ENCODE peak calls at places on chromosomes 16 and 17, in nine cellular contexts. F is mucosa of descending colon, R is endodermal cell, S is ovary, W is esophagus muscularis mucosa, E is uterus, B is IMR-90, X is stomach, P is hepatocyte. H is an unnamed sample. For H3K36me3 and H3K4me1, the result is how much of the 10 kb centered on the place peaks cover.

GRCh38 chr17:55527520-55528118 is 16.4 kb upstream of the SMIM36 start:
- DNase-seq in X (no peak), R (peak), S (peak), P (peak), B (peak), E (peak), F (no peak), W (no peak), H (no peak)

GRCh38 chr17:14310584-14310983 is 9.7 kb downstream of the HS3ST3B1 start:
- DNase-seq in S (no peak), W (no peak), B (no peak), R (no peak), E (no peak), F (no peak), P (no peak), X (no peak), H (no peak)

GRCh38 chr17:37373530-37374159 is 2.1 kb upstream of the C17orf78 start:
- DNase-seq in S (peak), X (peak), W (no peak), P (peak), F (peak), E (peak), R (peak), B (peak), H (no peak)

GRCh38 chr16:83031524-83031923 is 404.8 kb downstream of the CDH13 start:
- DNase-seq in E (no peak), F (no peak), W (no peak), P (no peak), B (peak), S (no peak), X (no peak), R (peak), H (no peak)

GRCh38 chr16:17647879-17648649 is 177.3 kb upstream of the XYLT1 start:
- DNase-seq in W (no peak), E (no peak), P (no peak), R (no peak), X (no peak), F (no peak), B (no peak), S (no peak), H (no peak)

GRCh38 chr17:71724339-71724738 is 396.5 kb upstream of the SOX9 start:
- DNase-seq in R (no peak), B (no peak), P (no peak), F (no peak), S (no peak), X (no peak), E (no peak), W (no peak), H (no peak)

GRCh38 chr17:65137076-65137935 is at the start of gene RGS9:
- DNase-seq in S (peak), E (peak), B (peak), R (peak), W (peak), X (peak), F (peak), P (peak), H (peak)

GRCh38 chr17:39239640-39240314 is 14.0 kb upstream of the STAC2 start:
- DNase-seq in E (no peak), R (peak), S (no peak), P (peak), F (peak), B (no peak), X (peak), W (no peak), H (peak)

GRCh38 chr17:30299000-30299399 is 7.3 kb upstream of the BLMH start:
- DNase-seq in F (no peak), W (no peak), S (no peak), R (no peak), B (peak), X (no peak), P (no peak), E (no peak), H (no peak)

DNA sequence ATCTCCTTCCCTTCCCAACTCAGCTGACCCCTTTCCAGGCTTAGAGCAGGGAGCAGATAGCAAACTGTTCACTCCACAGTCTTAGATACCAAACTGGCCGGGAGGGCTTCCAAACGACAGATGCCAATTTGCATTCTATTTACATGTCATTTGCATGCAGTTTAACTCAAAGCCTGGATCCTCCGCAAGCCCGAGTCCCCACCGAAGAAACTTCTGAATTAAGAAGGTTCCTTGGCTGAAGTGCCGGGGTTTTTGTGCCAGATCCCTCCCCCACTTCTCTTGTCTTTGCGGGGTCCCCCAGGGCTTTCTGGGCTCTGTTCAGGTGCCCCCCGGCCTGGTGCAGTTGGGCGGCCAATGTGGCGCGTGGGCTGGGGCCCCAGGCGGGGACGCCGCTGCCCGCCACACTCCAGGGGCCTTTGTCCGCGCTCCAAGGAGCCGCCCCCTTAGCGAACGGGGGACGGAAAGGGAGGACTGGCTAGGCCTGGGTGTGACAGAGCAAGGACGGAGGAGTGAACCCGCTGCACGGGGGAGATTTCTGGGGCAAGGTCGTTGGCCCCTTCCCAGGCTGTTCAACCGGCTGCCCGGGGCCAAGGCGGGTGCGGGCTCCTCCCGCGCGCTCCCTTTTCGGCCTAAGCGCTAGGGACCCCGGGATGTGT is 1.2 kb downstream of the GPRC5B start:
- DNase-seq in E (peak), B (peak), X (peak), W (no peak), S (peak), F (peak), R (peak), P (peak), H (peak)
- TF ChIP-seq CTCF in E (no peak), B (no peak), X (no peak), W (no peak), S (no peak), F (no peak), R (no peak), P (no peak), H (no peak)

GRCh38 chr16:793414-793813 is 5.0 kb downstream of the CHTF18 start:
- DNase-seq in F (no peak), X (no peak), R (no peak), W (no peak), B (no peak), S (no peak), E (no peak), P (no peak), H (no peak)
- H3K36me3 ChIP-seq in F (under half), X (under half), R (under half), W (under half), B (under half), S (under half), E (under half), P (under half), H (under half)

DNA sequence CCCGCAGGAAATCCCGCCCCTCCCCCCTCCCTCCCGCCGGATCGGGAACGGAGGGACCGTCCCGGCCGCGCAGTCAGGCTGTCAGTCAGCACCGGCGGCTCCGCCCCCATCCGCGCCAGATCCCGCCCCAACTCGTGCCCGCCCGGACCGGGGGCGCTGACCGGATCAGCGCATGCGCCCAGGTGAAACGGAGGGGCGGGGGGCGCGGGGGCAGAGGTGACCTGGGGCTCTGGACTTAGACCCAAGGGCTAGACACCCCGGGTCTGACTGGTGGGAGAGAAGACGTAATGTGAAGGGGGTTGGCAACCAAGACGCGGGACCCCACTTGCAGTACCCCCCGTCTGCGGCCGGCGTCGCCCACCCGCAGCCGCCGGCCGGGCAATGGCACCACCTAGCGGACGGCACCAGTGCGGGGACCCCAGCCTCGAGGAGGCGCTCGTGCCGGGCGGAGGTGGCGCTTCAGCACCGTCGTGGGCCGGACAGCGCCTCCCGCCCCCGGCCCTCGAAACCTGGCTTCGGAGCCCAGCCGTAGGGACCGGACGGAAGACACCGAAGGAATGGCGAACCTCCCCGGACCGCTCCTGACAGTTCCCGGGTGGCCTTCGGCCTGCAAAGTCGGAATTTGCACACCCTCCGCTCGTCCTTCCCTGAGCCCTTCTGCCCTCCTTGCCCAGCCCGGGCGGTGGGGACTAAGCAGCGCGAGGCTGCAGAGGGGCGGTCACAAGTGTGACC is at the start of gene CASKIN2:
- DNase-seq in P (peak), E (peak), R (peak), S (peak), W (peak), F (peak), X (peak), B (peak), H (peak)
- H3K4me1 ChIP-seq in P (under half), E (under half), R (under half), S (under half), W (under half), F (under half), X (half or more), B (under half), H (under half)

GRCh38 chr16:56851671-56852400 is 13.2 kb upstream of the SLC12A3 start:
- DNase-seq in W (no peak), B (peak), R (peak), S (no peak), E (no peak), P (no peak), X (no peak), F (peak), H (no peak)
- TF ChIP-seq CTCF in W (no peak), B (peak), R (peak), S (no peak), E (no peak), P (peak), X (no peak), F (no peak), H (no peak)

DNA sequence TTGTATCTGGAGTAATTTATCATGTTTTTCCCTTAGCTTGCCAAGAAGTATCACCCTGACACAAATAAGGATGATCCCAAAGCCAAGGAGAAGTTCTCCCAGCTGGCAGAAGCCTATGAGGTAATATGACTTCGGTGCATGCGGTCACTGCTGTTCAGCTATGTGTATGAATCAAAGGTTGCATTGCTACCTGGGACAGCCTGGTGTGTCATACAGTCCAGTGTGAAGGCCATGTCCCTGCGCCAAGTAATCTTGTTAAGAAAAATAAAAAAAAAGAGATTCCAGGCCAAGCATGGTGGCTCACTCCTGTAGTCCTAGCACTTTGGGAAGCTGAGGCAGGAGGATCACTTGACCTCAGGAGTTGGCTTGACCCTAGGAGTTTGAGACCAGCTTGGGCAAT is 11.7 kb downstream of the DNAJA3 start:
- DNase-seq in E (no peak), X (no peak), W (no peak), S (no peak), R (no peak), P (no peak), B (no peak), F (no peak), H (no peak)
- H3K36me3 ChIP-seq in E (under half), X (half or more), W (half or more), S (under half), R (half or more), P (under half), B (under half), F (under half), H (under half)

GRCh38 chr17:57853695-57854094 is 3.9 kb upstream of the MRPS23 start:
- DNase-seq in S (no peak), W (no peak), E (peak), R (no peak), B (no peak), X (peak), F (no peak), P (no peak), H (peak)
- H3K4me1 ChIP-seq in S (under half), W (half or more), E (under half), R (under half), B (under half), X (half or more), F (under half), P (under half), H (under half)

H was measured in pancreas.